ENCODE peak calls at places on chromosomes 13 and 19, in nine cellular contexts. F, H, B, K, W, N, X, J and M are unnamed samples.

GRCh38 chr19:15177269-15178116 is 23.3 kb downstream of the NOTCH3 start:
- DNase-seq in F (peak; percentile 30), H (no peak), B (peak; percentile 83), K (no peak), W (peak; percentile 83), N (peak; percentile 77), X (peak; percentile 74), J (peak; percentile 53), M (peak; percentile 94)

GRCh38 chr13:34591801-34592454 is 350.1 kb upstream of the NBEA start:
- DNase-seq in F (peak; percentile 46), H (peak; percentile 51), B (no peak), K (no peak), W (peak; percentile 23), N (peak; percentile 2), X (no peak), J (peak; percentile 39), M (no peak)

GRCh38 chr13:113297370-113297871 is 382 bp downstream of the LAMP1 start:
- DNase-seq in F (peak; percentile 50), H (no peak), B (peak; percentile 45), K (no peak), W (no peak), N (peak; percentile 45), X (no peak), J (no peak), M (no peak)

GRCh38 chr13:27605610-27606200 is 14.6 kb downstream of the LNX2 start:
- DNase-seq in F (no peak), H (no peak), B (no peak), K (no peak), W (no peak), N (no peak), X (no peak), J (no peak), M (no peak)

GRCh38 chr19:11382898-11383705 is 1.0 kb downstream of the EPOR start:
- DNase-seq in F (no peak), H (no peak), B (peak; percentile 31), K (no peak), W (no peak), N (peak; percentile 22), X (peak; percentile 32), J (no peak), M (peak; percentile 85)

GRCh38 chr13:33249066-33249465 is 36.5 kb downstream of the STARD13 start:
- DNase-seq in F (no peak), H (no peak), B (no peak), K (no peak), W (no peak), N (no peak), X (no peak), J (no peak), M (no peak)

GRCh38 chr13:28741080-28741479 is 22.3 kb upstream of the SLC46A3 start:
- DNase-seq in F (no peak), H (no peak), B (no peak), K (no peak), W (no peak), N (no peak), X (no peak), J (no peak), M (no peak)

GRCh38 chr13:57418067-57418677 is 213.4 kb upstream of the PCDH17 start:
- DNase-seq in F (no peak), H (no peak), B (no peak), K (no peak), W (no peak), N (no peak), X (no peak), J (no peak), M (no peak)

GRCh38 chr19:4049432-4049831 is 17.3 kb downstream of the ZBTB7A start:
- DNase-seq in F (no peak), H (peak; percentile 86), B (no peak), K (no peak), W (no peak), N (peak; percentile 30), X (no peak), J (no peak), M (no peak)

GRCh38 chr19:2195361-2195760 is 31.6 kb downstream of the DOT1L start:
- DNase-seq in F (no peak), H (no peak), B (no peak), K (no peak), W (no peak), N (no peak), X (no peak), J (no peak), M (no peak)

GRCh38 chr13:53445682-53446081 is 417.1 kb downstream of the OLFM4 start:
- DNase-seq in F (no peak), H (no peak), B (no peak), K (no peak), W (no peak), N (no peak), X (no peak), J (no peak), M (no peak)

GRCh38 chr19:48638831-48639381 is 1.7 kb upstream of the DBP start:
- DNase-seq in F (no peak), H (peak; percentile 56), B (no peak), K (no peak), W (no peak), N (peak; percentile 31), X (no peak), J (no peak), M (no peak)